ENCODE peak calls at places on chromosome 4, in five cellular contexts. One of them, this sample, is unnamed. For H3K4me1, the result is how much of the 10 kb centered on the place peaks cover.

GRCh38 chr4:28772066-28772465 is 1911.4 kb downstream of the STIM2 start:
- DNase-seq in lung: no peak
- DNase-seq in kidney: no peak
- DNase-seq in A549: no peak
- DNase-seq in PC-3: peak
- DNase-seq in this sample: no peak

GRCh38 chr4:115781528-115782146 is 668.2 kb upstream of the NDST4 start:
- DNase-seq in lung: no peak
- DNase-seq in kidney: no peak
- DNase-seq in A549: no peak
- DNase-seq in PC-3: no peak
- DNase-seq in this sample: no peak

GRCh38 chr4:4776335-4776734 is 83.1 kb upstream of the MSX1 start:
- DNase-seq in lung: no peak
- DNase-seq in kidney: no peak
- DNase-seq in A549: no peak
- DNase-seq in PC-3: no peak
- DNase-seq in this sample: no peak

GRCh38 chr4:106585920-106586349 is 217.4 kb upstream of the GIMD1 start:
- DNase-seq in lung: no peak
- DNase-seq in kidney: no peak
- DNase-seq in A549: no peak
- DNase-seq in PC-3: peak
- DNase-seq in this sample: no peak

GRCh38 chr4:7429601-7430078 is 5.1 kb downstream of the PSAPL1 start:
- DNase-seq in lung: no peak
- DNase-seq in kidney: peak
- DNase-seq in A549: no peak
- DNase-seq in PC-3: no peak
- DNase-seq in this sample: no peak

GRCh38 chr4:2248821-2249261 is 6.9 kb upstream of the HAUS3 start:
- DNase-seq in lung: no peak
- DNase-seq in kidney: peak
- DNase-seq in A549: no peak
- DNase-seq in PC-3: no peak
- DNase-seq in this sample: no peak

GRCh38 chr4:107939307-107939706 is 8.0 kb downstream of the CYP2U1 start:
- DNase-seq in lung: no peak
- DNase-seq in kidney: no peak
- DNase-seq in A549: no peak
- DNase-seq in PC-3: no peak
- DNase-seq in this sample: no peak

GRCh38 chr4:146957252-146957651 is 11.6 kb upstream of the TTC29 start:
- DNase-seq in lung: no peak
- DNase-seq in kidney: no peak
- DNase-seq in A549: peak
- DNase-seq in PC-3: peak
- DNase-seq in this sample: no peak

GRCh38 chr4:142021761-142022160 is 385.4 kb downstream of the IL15 start:
- DNase-seq in lung: no peak
- DNase-seq in kidney: no peak
- DNase-seq in A549: no peak
- DNase-seq in PC-3: no peak
- DNase-seq in this sample: no peak

GRCh38 chr4:162959056-162959455 is 207.6 kb downstream of the NAF1 start:
- DNase-seq in lung: no peak
- DNase-seq in kidney: no peak
- DNase-seq in A549: peak
- DNase-seq in PC-3: peak
- DNase-seq in this sample: no peak

GRCh38 chr4:126358041-126358440 is 1043.3 kb downstream of the FAT4 start:
- DNase-seq in lung: no peak
- DNase-seq in kidney: no peak
- DNase-seq in A549: no peak
- DNase-seq in PC-3: no peak
- DNase-seq in this sample: no peak

GRCh38 chr4:102120846-102121245 is 224.4 kb downstream of the SLC39A8 start:
- DNase-seq in lung: no peak
- DNase-seq in kidney: no peak
- DNase-seq in A549: no peak
- DNase-seq in PC-3: no peak
- DNase-seq in this sample: no peak

GRCh38 chr4:139550724-139551429 is 5.1 kb downstream of the SETD7 start:
- DNase-seq in lung: no peak
- DNase-seq in kidney: no peak
- DNase-seq in A549: no peak
- DNase-seq in PC-3: no peak
- DNase-seq in this sample: no peak

GRCh38 chr4:73816814-73817213 is 19.7 kb upstream of the CXCL6 start:
- DNase-seq in lung: no peak
- DNase-seq in kidney: no peak
- DNase-seq in A549: peak
- DNase-seq in PC-3: peak
- DNase-seq in this sample: no peak

GRCh38 chr4:118102195-118102594 is 67.9 kb downstream of the NDST3 start:
- DNase-seq in lung: no peak
- DNase-seq in kidney: no peak
- DNase-seq in A549: no peak
- DNase-seq in PC-3: no peak
- DNase-seq in this sample: no peak
- H3K27ac ChIP-seq in lung: no peak
- H3K27ac ChIP-seq in kidney: no peak
- H3K27ac ChIP-seq in A549: no peak
- H3K27ac ChIP-seq in PC-3: no peak
- H3K27ac ChIP-seq in this sample: no peak

GRCh38 chr4:10112658-10113284 is 3.8 kb downstream of the WDR1 start:
- DNase-seq in lung: no peak
- DNase-seq in kidney: peak
- DNase-seq in A549: no peak
- DNase-seq in PC-3: no peak
- DNase-seq in this sample: no peak
- H3K4me1 ChIP-seq in lung: under half
- H3K4me1 ChIP-seq in kidney: half or more
- H3K4me1 ChIP-seq in A549: under half
- H3K4me1 ChIP-seq in PC-3: under half
- H3K4me1 ChIP-seq in this sample: under half

GRCh38 chr4:48748949-48749596 is 31.0 kb downstream of the FRYL start:
- DNase-seq in lung: no peak
- DNase-seq in kidney: no peak
- DNase-seq in A549: no peak
- DNase-seq in PC-3: no peak
- DNase-seq in this sample: no peak
- H3K27ac ChIP-seq in lung: no peak
- H3K27ac ChIP-seq in kidney: no peak
- H3K27ac ChIP-seq in A549: no peak
- H3K27ac ChIP-seq in PC-3: no peak
- H3K27ac ChIP-seq in this sample: no peak

GRCh38 chr4:40299126-40299525 is 36.0 kb upstream of the CHRNA9 start:
- DNase-seq in lung: no peak
- DNase-seq in kidney: no peak
- DNase-seq in A549: no peak
- DNase-seq in PC-3: no peak
- DNase-seq in this sample: no peak
- H3K4me1 ChIP-seq in lung: under half
- H3K4me1 ChIP-seq in kidney: under half
- H3K4me1 ChIP-seq in A549: under half
- H3K4me1 ChIP-seq in PC-3: under half
- H3K4me1 ChIP-seq in this sample: under half

GRCh38 chr4:25873632-25874129 is 10.9 kb upstream of the SEL1L3 start:
- DNase-seq in lung: no peak
- DNase-seq in kidney: no peak
- DNase-seq in A549: no peak
- DNase-seq in PC-3: no peak
- DNase-seq in this sample: no peak

GRCh38 chr4:25872851-25873631 is 10.3 kb upstream of the SEL1L3 start:
- DNase-seq in lung: no peak
- DNase-seq in kidney: no peak
- DNase-seq in A549: no peak
- DNase-seq in PC-3: no peak
- DNase-seq in this sample: no peak

GRCh38 chr4:25874641-25875040 is 11.9 kb upstream of the SEL1L3 start:
- DNase-seq in lung: no peak
- DNase-seq in kidney: no peak
- DNase-seq in A549: no peak
- DNase-seq in PC-3: no peak
- DNase-seq in this sample: no peak

GRCh38 chr4:25878676-25879075 is 15.9 kb upstream of the SEL1L3 start:
- DNase-seq in lung: no peak
- DNase-seq in kidney: no peak
- DNase-seq in A549: no peak
- DNase-seq in PC-3: no peak
- DNase-seq in this sample: no peak

DNA sequence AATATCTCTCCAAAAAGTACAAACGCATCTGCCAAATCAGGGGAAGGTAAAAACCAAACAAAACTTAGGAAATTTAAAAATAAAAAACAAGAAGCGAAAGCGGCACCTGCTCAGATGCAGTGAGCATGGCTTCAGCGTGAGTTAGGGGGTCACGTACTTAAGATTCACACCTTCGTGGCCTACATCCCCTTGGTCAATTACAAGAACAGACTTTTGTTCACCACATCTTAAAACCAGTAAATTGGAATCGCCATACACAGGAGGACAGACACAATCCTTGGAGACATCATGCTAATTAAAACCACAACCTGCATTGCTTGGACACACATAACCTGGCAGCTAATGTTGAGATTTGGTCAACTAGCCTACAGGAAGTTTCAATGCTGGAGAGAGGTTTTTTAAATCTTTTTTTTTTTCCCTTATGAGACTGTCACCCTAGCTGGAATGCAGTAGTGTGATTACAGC is 12.5 kb upstream of the SEL1L3 start:
- DNase-seq in lung: no peak
- DNase-seq in kidney: no peak
- DNase-seq in A549: no peak
- DNase-seq in PC-3: no peak
- DNase-seq in this sample: no peak
- H3K27ac ChIP-seq in lung: no peak
- H3K27ac ChIP-seq in kidney: no peak
- H3K27ac ChIP-seq in A549: no peak
- H3K27ac ChIP-seq in PC-3: no peak
- H3K27ac ChIP-seq in this sample: no peak

This sample was measured in iPS DF 6.9.